ENCODE peak calls at places on chromosomes 3 and 15, in nine cellular contexts. Y is fibroblast of mammary gland; K is posterior cingulate gyrus; X is stimulated activated CD4-positive, alpha-beta T cell treated with anti-CD3 and anti-CD28 coated beads, Interleukin-1b, Interleukin-23, amount 100 ng/mL, for 24 hours; P is SJSA1; I is NCI-H2081; V is NCI-H1417; S is SW480; E is C1 segment of cervical spinal cord. H is an unnamed sample.
A peak's percentile ranks its signal among the peaks of the same experiment; 100 is the strongest.

GRCh38 chr3:22729981-22730380 is 473.1 kb upstream of the UBE2E2 start:
- DNase-seq in Y (peak; percentile 7), K (no peak), X (no peak), P (no peak), I (no peak), V (peak; percentile 38), S (peak; percentile 8), E (no peak), H (peak; percentile 37)

GRCh38 chr15:23395030-23395692 is 40.6 kb downstream of the GOLGA8S start:
- DNase-seq in Y (no peak), K (no peak), X (no peak), P (no peak), I (no peak), V (no peak), S (no peak), E (no peak), H (no peak)

GRCh38 chr3:24472358-24472757 is 22.3 kb downstream of the THRB start:
- DNase-seq in Y (peak; percentile 47), K (no peak), X (no peak), P (no peak), I (no peak), V (no peak), S (no peak), E (no peak), H (no peak)

GRCh38 chr15:91946075-91946474 is 92.6 kb downstream of the SLCO3A1 start:
- DNase-seq in Y (no peak), K (no peak), X (no peak), P (no peak), I (no peak), V (no peak), S (no peak), E (no peak), H (no peak)

GRCh38 chr15:58738051-58738707 is 11.3 kb downstream of the ADAM10 start:
- DNase-seq in Y (peak; percentile 52), K (no peak), X (no peak), P (no peak), I (no peak), V (no peak), S (no peak), E (no peak), H (no peak)

GRCh38 chr3:127615631-127616305 is 13.2 kb upstream of the PODXL2 start:
- DNase-seq in Y (no peak), K (no peak), X (no peak), P (no peak), I (no peak), V (no peak), S (no peak), E (no peak), H (no peak)

GRCh38 chr3:172002512-172003078 is 36.8 kb upstream of the FNDC3B start:
- DNase-seq in Y (no peak), K (no peak), X (no peak), P (no peak), I (no peak), V (no peak), S (no peak), E (no peak), H (peak; percentile 34)

GRCh38 chr15:68228143-68228970 is 1.2 kb downstream of the CLN6 start:
- DNase-seq in Y (peak; percentile 27), K (no peak), X (no peak), P (no peak), I (peak; percentile 21), V (peak; percentile 58), S (peak; percentile 17), E (no peak), H (peak; percentile 38)

GRCh38 chr3:189324538-189325138 is 152.9 kb downstream of the TPRG1 start:
- DNase-seq in Y (peak; percentile 72), K (no peak), X (peak; percentile 64), P (peak; percentile 88), I (peak; percentile 92), V (peak; percentile 64), S (peak; percentile 98), E (no peak), H (peak; percentile 94)

GRCh38 chr3:82957079-82957478 is 1195.6 kb upstream of the GBE1 start:
- DNase-seq in Y (no peak), K (no peak), X (no peak), P (no peak), I (no peak), V (no peak), S (no peak), E (no peak), H (no peak)

GRCh38 chr15:57418640-57419039 is 42.3 kb downstream of the CGNL1 start:
- DNase-seq in Y (no peak), K (no peak), X (no peak), P (no peak), I (no peak), V (no peak), S (no peak), E (no peak), H (no peak)

GRCh38 chr15:42154576-42155355 is 1.7 kb downstream of the PLA2G4F start:
- DNase-seq in Y (no peak), K (no peak), X (no peak), P (no peak), I (no peak), V (peak; percentile 3), S (no peak), E (no peak), H (peak; percentile 31)

H was measured in DMS53.